ENCODE peak calls at places on chromosomes 2 and 18, in seven cellular contexts. Q, S, B, T, A, M and P are unnamed samples.

GRCh38 chr2:183283176-183283575 is 158.9 kb downstream of the NUP35 start:
- DNase-seq in B (no peak), Q (no peak), T (no peak), S (no peak), A (no peak), M (no peak), P (no peak)

GRCh38 chr18:37254256-37254880 is 311.2 kb downstream of the CELF4 start:
- DNase-seq in A (peak; percentile 5), B (no peak), Q (no peak), T (peak; percentile 58), M (no peak), S (no peak), P (no peak)

GRCh38 chr2:160420711-160421110 is 72.9 kb downstream of the RBMS1 start:
- DNase-seq in Q (no peak), T (no peak), S (no peak), A (no peak), B (no peak), M (no peak), P (no peak)

GRCh38 chr18:34352385-34353163 is 127.9 kb upstream of the NOL4 start:
- DNase-seq in S (peak; percentile 99), T (peak; percentile 3), Q (peak; percentile 48), B (no peak), M (no peak), A (no peak), P (peak; percentile 13)

GRCh38 chr2:94964193-94964592 is 61.3 kb upstream of the MAL start:
- DNase-seq in T (no peak), Q (no peak), S (no peak), M (no peak), B (no peak), A (no peak), P (no peak)

GRCh38 chr2:238860966-238861730 is 13.3 kb downstream of the TWIST2 start:
- DNase-seq in Q (no peak), T (no peak), M (no peak), B (no peak), A (no peak), S (no peak), P (no peak)

GRCh38 chr2:24399434-24400206 is 39.3 kb upstream of the ITSN2 start:
- DNase-seq in A (no peak), T (peak; percentile 13), B (no peak), Q (peak; percentile 25), S (peak; percentile 43), M (no peak), P (no peak)

GRCh38 chr2:12010779-12011178 is 264.3 kb downstream of the LPIN1 start:
- DNase-seq in B (no peak), M (no peak), S (no peak), Q (no peak), T (no peak), A (no peak), P (no peak)

GRCh38 chr2:175396696-175397095 is 215.2 kb upstream of the ATP5MC3 start:
- DNase-seq in S (peak; percentile 11), T (no peak), A (no peak), M (no peak), B (no peak), Q (no peak), P (no peak)

GRCh38 chr2:177429688-177430325 is 37.2 kb downstream of the AGPS start:
- DNase-seq in A (no peak), S (no peak), B (no peak), T (no peak), Q (no peak), M (no peak), P (no peak)

GRCh38 chr2:127100261-127101047 is 6.5 kb downstream of the BIN1 start:
- DNase-seq in A (no peak), S (peak; percentile 49), M (no peak), T (peak; percentile 77), B (no peak), Q (peak; percentile 78), P (peak; percentile 85)

GRCh38 chr2:235666240-235666781 is 172.5 kb downstream of the AGAP1 start:
- DNase-seq in A (peak; percentile 47), Q (peak; percentile 89), T (peak; percentile 96), S (peak; percentile 93), B (peak; percentile 52), M (no peak), P (peak; percentile 81)

GRCh38 chr2:169512525-169512924 is 3.0 kb downstream of the KLHL41 start:
- DNase-seq in S (no peak), B (no peak), M (no peak), Q (no peak), T (no peak), A (no peak), P (no peak)

GRCh38 chr18:23703057-23703986 is 14.1 kb downstream of the LAMA3 start:
- DNase-seq in S (peak; percentile 34), T (peak; percentile 72), B (peak; percentile 36), M (no peak), Q (peak; percentile 64), A (no peak), P (no peak)

GRCh38 chr18:12317664-12318333 is 9.8 kb downstream of the TUBB6 start:
- DNase-seq in A (no peak), T (no peak), B (no peak), Q (no peak), S (peak; percentile 60), M (no peak), P (no peak)

GRCh38 chr18:23970161-23971153 is 44.1 kb upstream of the TTC39C start:
- DNase-seq in M (peak; percentile 43), T (no peak), A (no peak), B (no peak), Q (no peak), S (no peak), P (no peak)

GRCh38 chr2:18545384-18545783 is 15.1 kb downstream of the RDH14 start:
- DNase-seq in A (no peak), T (no peak), B (no peak), S (peak; percentile 50), M (no peak), Q (no peak), P (no peak)

GRCh38 chr2:45681675-45682074 is 30.2 kb downstream of the PRKCE start:
- DNase-seq in M (no peak), B (no peak), Q (no peak), T (no peak), A (no peak), S (no peak), P (peak; percentile 26)

GRCh38 chr2:43539991-43540860 is 55.6 kb downstream of the THADA start:
- DNase-seq in Q (no peak), B (no peak), S (no peak), A (no peak), M (no peak), T (peak; percentile 36), P (no peak)

GRCh38 chr2:74349889-74350288 is 6.7 kb upstream of the SLC4A5 start:
- DNase-seq in Q (peak; percentile 47), B (no peak), M (no peak), S (no peak), T (no peak), A (no peak), P (no peak)

GRCh38 chr18:398866-399637 is 101.4 kb downstream of the COLEC12 start:
- DNase-seq in Q (peak; percentile 54), A (no peak), S (peak; percentile 56), T (no peak), B (no peak), M (no peak), P (peak; percentile 28)

GRCh38 chr18:32378705-32379104 is 92.0 kb downstream of the GAREM1 start:
- DNase-seq in T (no peak), M (no peak), A (no peak), B (no peak), Q (no peak), S (peak; percentile 49), P (peak; percentile 45)

GRCh38 chr18:6251084-6251483 is 163.6 kb downstream of the L3MBTL4 start:
- DNase-seq in B (no peak), S (no peak), Q (no peak), T (no peak), M (no peak), A (no peak), P (no peak)

GRCh38 chr2:61419129-61419528 is 51.8 kb downstream of the USP34 start:
- DNase-seq in A (no peak), B (no peak), M (peak; percentile 12), S (no peak), Q (no peak), T (no peak), P (no peak)

GRCh38 chr2:198710562-198710961 is 747.2 kb downstream of the SATB2 start:
- DNase-seq in T (no peak), B (no peak), Q (no peak), M (no peak), S (no peak), A (no peak), P (no peak)

GRCh38 chr18:23377669-23378469 is 75.2 kb upstream of the RIOK3 start:
- DNase-seq in Q (no peak), A (no peak), M (no peak), B (no peak), S (no peak), T (no peak), P (no peak)

GRCh38 chr2:240461471-240462072 is 26.1 kb downstream of the GPC1 start:
- DNase-seq in B (no peak), M (no peak), Q (no peak), A (no peak), T (no peak), S (no peak), P (no peak)

GRCh38 chr18:24322594-24323136 is 75.0 kb downstream of the OSBPL1A start:
- DNase-seq in T (no peak), S (no peak), M (no peak), Q (no peak), B (no peak), A (no peak), P (no peak)